ENCODE peak calls at places on chromosome 20, in five cellular contexts. X is lower lobe of right lung, F is cardiac muscle cell, I is fibroblast of lung, H is right lobe of liver. T is an unnamed sample.

GRCh38 chr20:4123537-4124225 is 108.3 kb upstream of the RNF24 start:
- DNase-seq in X (no peak), F (no peak), H (no peak), I (no peak), T (no peak)

GRCh38 chr20:50381053-50381732 is 129.0 kb upstream of the PTPN1 start:
- DNase-seq in H (no peak), X (no peak), I (no peak), F (no peak), T (no peak)

GRCh38 chr20:54688476-54688875 is 213.1 kb downstream of the DOK5 start:
- DNase-seq in H (no peak), F (no peak), I (no peak), X (no peak), T (no peak)

GRCh38 chr20:61046721-61047351 is 205.2 kb upstream of the CDH4 start:
- DNase-seq in X (no peak), F (no peak), I (no peak), H (no peak), T (no peak)

GRCh38 chr20:63808964-63809674 is 21.9 kb downstream of the ZBTB46 start:
- DNase-seq in I (no peak), H (no peak), F (no peak), X (no peak), T (no peak)

GRCh38 chr20:45449528-45449927 is 20.0 kb upstream of the WFDC2 start:
- DNase-seq in H (no peak), I (no peak), X (no peak), F (peak; percentile 7), T (no peak)

GRCh38 chr20:46973801-46974200 is 79.2 kb downstream of the EYA2 start:
- DNase-seq in H (no peak), I (no peak), F (no peak), X (no peak), T (no peak)

GRCh38 chr20:829531-829930 is 4.0 kb upstream of the FAM110A start:
- DNase-seq in F (no peak), X (no peak), I (no peak), H (no peak), T (no peak)

GRCh38 chr20:56626367-56627121 is 2.6 kb upstream of the TFAP2C start:
- DNase-seq in H (no peak), X (no peak), F (peak; percentile 54), I (no peak), T (no peak)
- TF ChIP-seq CTCF in H (peak; percentile 19), X (peak; percentile 16), F (peak; percentile 32), I (peak; percentile 9), T (no peak)

GRCh38 chr20:56166781-56167465 is 81.6 kb upstream of the MC3R start:
- DNase-seq in X (no peak), I (no peak), F (no peak), H (no peak), T (no peak)
- H3K9me3 ChIP-seq in X (no peaks in the 10 kb centered on the region), I (no peaks in the 10 kb centered on the region), F (no peaks in the 10 kb centered on the region), H (no peaks in the 10 kb centered on the region), T (no peaks in the 10 kb centered on the region)

GRCh38 chr20:43755851-43756250 is 29.0 kb upstream of the GTSF1L start:
- DNase-seq in X (no peak), H (no peak), F (no peak), I (peak; percentile 57), T (no peak)
- H3K27me3 ChIP-seq in X (peaks cover under 1% of the 10 kb centered on the region), H (no peaks in the 10 kb centered on the region), F (no peaks in the 10 kb centered on the region), I (no peaks in the 10 kb centered on the region), T (no peaks in the 10 kb centered on the region)

GRCh38 chr20:36792422-36792821 is 18.9 kb upstream of the DSN1 start:
- DNase-seq in X (no peak), F (peak; percentile 68), I (peak; percentile 65), H (no peak), T (peak; percentile 31)
- TF ChIP-seq CTCF in X (peak; percentile 24), F (peak; percentile 43), I (peak; percentile 47), H (no peak), T (peak; percentile 31)

T was measured in prostate gland.